ENCODE peak calls at places on chromosomes 3 and 15, in six cellular contexts. One of them, this sample, is unnamed.

GRCh38 chr15:69253156-69253555 is 45.6 kb upstream of the PAQR5 start:
- DNase-seq in A549: peak
- DNase-seq in uterus: no peak
- DNase-seq in body of pancreas: no peak
- DNase-seq in upper lobe of left lung: no peak
- DNase-seq in HCT116: peak
- DNase-seq in this sample: peak

GRCh38 chr3:105260385-105260784 is 106.3 kb upstream of the ALCAM start:
- DNase-seq in A549: no peak
- DNase-seq in uterus: no peak
- DNase-seq in body of pancreas: no peak
- DNase-seq in upper lobe of left lung: no peak
- DNase-seq in HCT116: peak
- DNase-seq in this sample: no peak

GRCh38 chr3:5145120-5145519 is 23.0 kb downstream of the ARL8B start:
- DNase-seq in A549: no peak
- DNase-seq in uterus: no peak
- DNase-seq in body of pancreas: no peak
- DNase-seq in upper lobe of left lung: no peak
- DNase-seq in HCT116: no peak
- DNase-seq in this sample: no peak

GRCh38 chr3:6860911-6861330 is at the start of gene GRM7:
- DNase-seq in A549: no peak
- DNase-seq in uterus: peak
- DNase-seq in body of pancreas: peak
- DNase-seq in upper lobe of left lung: no peak
- DNase-seq in HCT116: no peak
- DNase-seq in this sample: no peak

GRCh38 chr15:31488437-31489204 is 162.0 kb downstream of the KLF13 start:
- DNase-seq in A549: peak
- DNase-seq in uterus: peak
- DNase-seq in body of pancreas: peak
- DNase-seq in upper lobe of left lung: no peak
- DNase-seq in HCT116: peak
- DNase-seq in this sample: peak

GRCh38 chr15:91882858-91883586 is 29.5 kb downstream of the SLCO3A1 start:
- DNase-seq in A549: no peak
- DNase-seq in uterus: no peak
- DNase-seq in body of pancreas: no peak
- DNase-seq in upper lobe of left lung: no peak
- DNase-seq in HCT116: no peak
- DNase-seq in this sample: no peak

GRCh38 chr3:159929181-159929893 is 59.3 kb upstream of the IL12A start:
- DNase-seq in A549: peak
- DNase-seq in uterus: no peak
- DNase-seq in body of pancreas: no peak
- DNase-seq in upper lobe of left lung: no peak
- DNase-seq in HCT116: no peak
- DNase-seq in this sample: peak

GRCh38 chr3:67090472-67090871 is 92.4 kb downstream of the KBTBD8 start:
- DNase-seq in A549: no peak
- DNase-seq in uterus: no peak
- DNase-seq in body of pancreas: no peak
- DNase-seq in upper lobe of left lung: no peak
- DNase-seq in HCT116: no peak
- DNase-seq in this sample: no peak

GRCh38 chr3:141275032-141275422 is 43.4 kb downstream of the PXYLP1 start:
- DNase-seq in A549: no peak
- DNase-seq in uterus: no peak
- DNase-seq in body of pancreas: no peak
- DNase-seq in upper lobe of left lung: no peak
- DNase-seq in HCT116: no peak
- DNase-seq in this sample: peak

GRCh38 chr15:75731248-75732100 is 18.8 kb upstream of the CSPG4 start:
- DNase-seq in A549: no peak
- DNase-seq in uterus: peak
- DNase-seq in body of pancreas: no peak
- DNase-seq in upper lobe of left lung: no peak
- DNase-seq in HCT116: no peak
- DNase-seq in this sample: no peak

GRCh38 chr3:173336261-173336660 is 61.3 kb upstream of the NLGN1 start:
- DNase-seq in A549: no peak
- DNase-seq in uterus: no peak
- DNase-seq in body of pancreas: no peak
- DNase-seq in upper lobe of left lung: no peak
- DNase-seq in HCT116: no peak
- DNase-seq in this sample: no peak

GRCh38 chr3:73479325-73479724 is 145.4 kb downstream of the PDZRN3 start:
- DNase-seq in A549: no peak
- DNase-seq in uterus: no peak
- DNase-seq in body of pancreas: no peak
- DNase-seq in upper lobe of left lung: no peak
- DNase-seq in HCT116: no peak
- DNase-seq in this sample: no peak

GRCh38 chr3:120699333-120699732 is 17.3 kb upstream of the HGD start:
- DNase-seq in A549: no peak
- DNase-seq in uterus: no peak
- DNase-seq in body of pancreas: no peak
- DNase-seq in upper lobe of left lung: no peak
- DNase-seq in HCT116: no peak
- DNase-seq in this sample: no peak

GRCh38 chr3:190546881-190547510 is 33.1 kb downstream of the IL1RAP start:
- DNase-seq in A549: no peak
- DNase-seq in uterus: no peak
- DNase-seq in body of pancreas: no peak
- DNase-seq in upper lobe of left lung: no peak
- DNase-seq in HCT116: no peak
- DNase-seq in this sample: no peak

GRCh38 chr3:97010881-97011657 is 196.7 kb downstream of the EPHA6 start:
- DNase-seq in A549: no peak
- DNase-seq in uterus: no peak
- DNase-seq in body of pancreas: no peak
- DNase-seq in upper lobe of left lung: no peak
- DNase-seq in HCT116: no peak
- DNase-seq in this sample: no peak

GRCh38 chr3:83894223-83894622 is 1064.6 kb upstream of the CADM2 start:
- DNase-seq in A549: no peak
- DNase-seq in uterus: no peak
- DNase-seq in body of pancreas: no peak
- DNase-seq in upper lobe of left lung: no peak
- DNase-seq in HCT116: no peak
- DNase-seq in this sample: no peak

GRCh38 chr3:119588112-119588511 is 8.8 kb downstream of the ADPRH start:
- DNase-seq in A549: no peak
- DNase-seq in uterus: no peak
- DNase-seq in body of pancreas: peak
- DNase-seq in upper lobe of left lung: no peak
- DNase-seq in HCT116: no peak
- DNase-seq in this sample: no peak

GRCh38 chr15:80242132-80242769 is 9.8 kb downstream of the CTXND1 start:
- DNase-seq in A549: peak
- DNase-seq in uterus: no peak
- DNase-seq in body of pancreas: peak
- DNase-seq in upper lobe of left lung: no peak
- DNase-seq in HCT116: peak
- DNase-seq in this sample: peak

GRCh38 chr3:154184582-154184981 is 63.4 kb downstream of the ARHGEF26 start:
- DNase-seq in A549: no peak
- DNase-seq in uterus: no peak
- DNase-seq in body of pancreas: no peak
- DNase-seq in upper lobe of left lung: no peak
- DNase-seq in HCT116: no peak
- DNase-seq in this sample: no peak

GRCh38 chr3:42505203-42505848 is 2.9 kb downstream of the VIPR1 start:
- DNase-seq in A549: no peak
- DNase-seq in uterus: peak
- DNase-seq in body of pancreas: peak
- DNase-seq in upper lobe of left lung: no peak
- DNase-seq in HCT116: no peak
- DNase-seq in this sample: no peak

GRCh38 chr3:58596828-58597518 is 19.8 kb upstream of the FAM107A start:
- DNase-seq in A549: no peak
- DNase-seq in uterus: no peak
- DNase-seq in body of pancreas: no peak
- DNase-seq in upper lobe of left lung: no peak
- DNase-seq in HCT116: no peak
- DNase-seq in this sample: no peak

GRCh38 chr3:18090377-18090776 is 334.8 kb downstream of the SATB1 start:
- DNase-seq in A549: no peak
- DNase-seq in uterus: no peak
- DNase-seq in body of pancreas: no peak
- DNase-seq in upper lobe of left lung: no peak
- DNase-seq in HCT116: no peak
- DNase-seq in this sample: no peak

GRCh38 chr15:34132881-34133280 is 31.0 kb downstream of the PGBD4 start:
- DNase-seq in A549: no peak
- DNase-seq in uterus: no peak
- DNase-seq in body of pancreas: no peak
- DNase-seq in upper lobe of left lung: no peak
- DNase-seq in HCT116: no peak
- DNase-seq in this sample: no peak

GRCh38 chr3:38030126-38031021 is 932 bp upstream of the PLCD1 start:
- DNase-seq in A549: no peak
- DNase-seq in uterus: no peak
- DNase-seq in body of pancreas: no peak
- DNase-seq in upper lobe of left lung: no peak
- DNase-seq in HCT116: no peak
- DNase-seq in this sample: no peak

GRCh38 chr3:11001020-11001657 is 8.6 kb downstream of the SLC6A1 start:
- DNase-seq in A549: peak
- DNase-seq in uterus: no peak
- DNase-seq in body of pancreas: no peak
- DNase-seq in upper lobe of left lung: no peak
- DNase-seq in HCT116: no peak
- DNase-seq in this sample: no peak

GRCh38 chr3:52109556-52110380 is 44.5 kb downstream of the POC1A start:
- DNase-seq in A549: no peak
- DNase-seq in uterus: no peak
- DNase-seq in body of pancreas: no peak
- DNase-seq in upper lobe of left lung: no peak
- DNase-seq in HCT116: no peak
- DNase-seq in this sample: no peak

GRCh38 chr15:66023322-66023972 is 154.2 kb downstream of the RAB11A start:
- DNase-seq in A549: no peak
- DNase-seq in uterus: no peak
- DNase-seq in body of pancreas: no peak
- DNase-seq in upper lobe of left lung: no peak
- DNase-seq in HCT116: no peak
- DNase-seq in this sample: no peak

GRCh38 chr3:159513867-159514380 is 474.7 kb upstream of the IL12A start:
- DNase-seq in A549: no peak
- DNase-seq in uterus: no peak
- DNase-seq in body of pancreas: no peak
- DNase-seq in upper lobe of left lung: no peak
- DNase-seq in HCT116: no peak
- DNase-seq in this sample: no peak

GRCh38 chr3:24167468-24167867 is 222.4 kb downstream of the NR1D2 start:
- DNase-seq in A549: no peak
- DNase-seq in uterus: no peak
- DNase-seq in body of pancreas: no peak
- DNase-seq in upper lobe of left lung: no peak
- DNase-seq in HCT116: no peak
- DNase-seq in this sample: no peak
- TF ChIP-seq POLR2A in A549: no peak
- TF ChIP-seq POLR2A in uterus: no peak
- TF ChIP-seq POLR2A in body of pancreas: no peak
- TF ChIP-seq POLR2A in upper lobe of left lung: no peak
- TF ChIP-seq POLR2A in HCT116: no peak
- TF ChIP-seq POLR2A in this sample: no peak

GRCh38 chr3:194577985-194578905 is 55.0 kb downstream of the TMEM44 start:
- DNase-seq in A549: peak
- DNase-seq in uterus: no peak
- DNase-seq in body of pancreas: no peak
- DNase-seq in upper lobe of left lung: no peak
- DNase-seq in HCT116: peak
- DNase-seq in this sample: peak
- TF ChIP-seq POLR2A in A549: no peak
- TF ChIP-seq POLR2A in uterus: no peak
- TF ChIP-seq POLR2A in body of pancreas: no peak
- TF ChIP-seq POLR2A in upper lobe of left lung: no peak
- TF ChIP-seq POLR2A in HCT116: no peak
- TF ChIP-seq POLR2A in this sample: no peak

GRCh38 chr3:48058089-48058488 is 41.9 kb upstream of the MAP4 start:
- DNase-seq in A549: no peak
- DNase-seq in uterus: no peak
- DNase-seq in body of pancreas: no peak
- DNase-seq in upper lobe of left lung: no peak
- DNase-seq in HCT116: no peak
- DNase-seq in this sample: no peak
- TF ChIP-seq POLR2A in A549: no peak
- TF ChIP-seq POLR2A in uterus: no peak
- TF ChIP-seq POLR2A in body of pancreas: no peak
- TF ChIP-seq POLR2A in upper lobe of left lung: no peak
- TF ChIP-seq POLR2A in HCT116: no peak
- TF ChIP-seq POLR2A in this sample: no peak

GRCh38 chr3:86923071-86923476 is 67.9 kb downstream of the VGLL3 start:
- DNase-seq in A549: peak
- DNase-seq in uterus: no peak
- DNase-seq in body of pancreas: no peak
- DNase-seq in upper lobe of left lung: no peak
- DNase-seq in HCT116: no peak
- DNase-seq in this sample: peak

GRCh38 chr3:86934851-86935250 is 56.1 kb downstream of the VGLL3 start:
- DNase-seq in A549: no peak
- DNase-seq in uterus: no peak
- DNase-seq in body of pancreas: no peak
- DNase-seq in upper lobe of left lung: no peak
- DNase-seq in HCT116: no peak
- DNase-seq in this sample: no peak

GRCh38 chr3:86930831-86931230 is 60.1 kb downstream of the VGLL3 start:
- DNase-seq in A549: no peak
- DNase-seq in uterus: no peak
- DNase-seq in body of pancreas: no peak
- DNase-seq in upper lobe of left lung: no peak
- DNase-seq in HCT116: no peak
- DNase-seq in this sample: no peak

DNA sequence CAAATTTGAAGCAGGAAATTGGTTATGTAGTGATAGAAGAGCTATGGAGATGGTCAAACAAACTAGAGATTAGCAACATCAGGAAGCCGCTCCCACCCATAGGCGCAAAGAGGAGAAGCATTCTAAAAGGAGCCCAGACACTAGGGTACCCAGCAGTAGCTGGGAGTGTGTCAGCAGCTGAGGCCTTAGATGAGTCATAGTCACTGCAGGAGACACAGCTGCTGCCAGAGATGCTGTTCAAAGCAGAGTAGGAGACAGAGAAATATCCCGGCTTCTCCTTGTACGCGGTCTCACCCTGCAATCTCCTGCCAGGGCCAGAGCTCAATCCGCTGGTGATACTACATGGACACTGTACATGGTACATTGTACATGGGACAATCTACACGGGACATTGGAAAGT is 61.9 kb downstream of the VGLL3 start:
- DNase-seq in A549: peak
- DNase-seq in uterus: no peak
- DNase-seq in body of pancreas: no peak
- DNase-seq in upper lobe of left lung: no peak
- DNase-seq in HCT116: no peak
- DNase-seq in this sample: peak
- TF ChIP-seq POLR2A in A549: no peak
- TF ChIP-seq POLR2A in uterus: no peak
- TF ChIP-seq POLR2A in body of pancreas: no peak
- TF ChIP-seq POLR2A in upper lobe of left lung: no peak
- TF ChIP-seq POLR2A in HCT116: no peak
- TF ChIP-seq POLR2A in this sample: no peak

This sample was measured in H54.